ENCODE peak calls at places on chromosomes 1 and 21, in eight cellular contexts. I, W, G, K, U, N, P and X are unnamed samples.
A peak's percentile ranks its signal among the peaks of the same experiment; 100 is the strongest.

GRCh38 chr1:84375965-84376910 is 22.0 kb upstream of the DNASE2B start:
- DNase-seq in N (no peak), I (no peak), U (no peak), W (no peak), K (no peak), G (no peak), P (no peak), X (no peak)

GRCh38 chr1:5907386-5907785 is 84.8 kb downstream of the NPHP4 start:
- DNase-seq in U (no peak), G (no peak), I (no peak), P (no peak), W (peak; percentile 28), N (no peak), K (no peak), X (no peak)

GRCh38 chr1:161727343-161727924 is 6.1 kb downstream of the FCRLB start:
- DNase-seq in K (no peak), I (peak; percentile 11), G (no peak), N (no peak), P (no peak), U (no peak), W (no peak), X (peak; percentile 12)

GRCh38 chr1:203324103-203325003 is 19.0 kb downstream of the BTG2 start:
- DNase-seq in N (no peak), U (no peak), P (peak; percentile 50), G (no peak), W (no peak), I (no peak), K (no peak), X (no peak)

GRCh38 chr1:16161717-16162116 is 5.8 kb upstream of the EPHA2 start:
- DNase-seq in U (no peak), I (no peak), G (no peak), N (no peak), K (no peak), W (no peak), P (no peak), X (no peak)

GRCh38 chr21:35923971-35924370 is 136.4 kb downstream of the SETD4 start:
- DNase-seq in I (no peak), P (no peak), K (no peak), N (no peak), U (no peak), W (no peak), G (no peak), X (no peak)

GRCh38 chr1:3336641-3337621 is 117.5 kb upstream of the ARHGEF16 start:
- DNase-seq in W (no peak), P (no peak), N (no peak), K (no peak), U (no peak), G (no peak), I (no peak), X (no peak)

GRCh38 chr1:203467550-203467921 is 8.1 kb upstream of the PRELP start:
- DNase-seq in U (peak; percentile 88), K (no peak), G (no peak), W (peak; percentile 97), P (no peak), I (peak; percentile 91), N (no peak), X (peak; percentile 56)

GRCh38 chr1:170682809-170683208 is 18.9 kb downstream of the PRRX1 start:
- DNase-seq in N (no peak), I (no peak), K (no peak), U (no peak), W (no peak), G (no peak), P (no peak), X (no peak)

GRCh38 chr1:201531551-201532425 is 7.1 kb upstream of the NAV1 start:
- DNase-seq in G (peak; percentile 14), W (no peak), I (no peak), P (peak; percentile 22), N (no peak), K (no peak), U (no peak), X (peak; percentile 62)

GRCh38 chr1:12209495-12209832 is 20.4 kb upstream of the VPS13D start:
- DNase-seq in N (no peak), K (no peak), U (no peak), W (no peak), I (no peak), P (no peak), G (no peak), X (no peak)

GRCh38 chr1:10784998-10785854 is 11.2 kb downstream of the CASZ1 start:
- DNase-seq in I (no peak), P (no peak), K (no peak), U (peak; percentile 61), G (no peak), N (no peak), W (no peak), X (no peak)

GRCh38 chr1:203202431-203203245 is 16.1 kb upstream of the CHI3L1 start:
- DNase-seq in P (no peak), W (peak; percentile 82), G (no peak), U (no peak), I (peak; percentile 61), N (peak; percentile 27), K (no peak), X (peak; percentile 43)

GRCh38 chr1:27333717-27334279 is 8.0 kb upstream of the SYTL1 start:
- DNase-seq in N (no peak), U (no peak), W (no peak), K (no peak), G (no peak), P (no peak), I (no peak), X (no peak)

GRCh38 chr1:67719329-67720196 is 34.6 kb downstream of the GADD45A start:
- DNase-seq in U (no peak), N (no peak), W (no peak), I (no peak), K (no peak), P (no peak), G (no peak), X (no peak)

GRCh38 chr21:33434770-33435360 is 31.7 kb downstream of the IFNGR2 start:
- DNase-seq in P (no peak), K (peak; percentile 77), U (no peak), G (no peak), W (no peak), N (peak; percentile 59), I (peak; percentile 49), X (no peak)

GRCh38 chr1:159881930-159882839 is 17.8 kb downstream of the CFAP45 start:
- DNase-seq in K (no peak), G (peak; percentile 58), I (peak; percentile 20), U (peak; percentile 96), W (no peak), N (peak; percentile 94), P (no peak), X (peak; percentile 65)

GRCh38 chr1:159849972-159850371 is 12.5 kb downstream of the VSIG8 start:
- DNase-seq in G (no peak), I (no peak), W (no peak), P (no peak), K (no peak), U (no peak), N (no peak), X (no peak)

GRCh38 chr1:64900916-64901315 is 65.4 kb downstream of the JAK1 start:
- DNase-seq in U (no peak), N (no peak), I (no peak), G (no peak), W (no peak), P (no peak), K (no peak), X (no peak)

GRCh38 chr1:244699741-244700140 is 46.8 kb downstream of the DESI2 start:
- DNase-seq in N (no peak), K (no peak), G (no peak), U (no peak), I (no peak), P (no peak), W (no peak), X (no peak)

GRCh38 chr1:60277269-60277668 is 203.7 kb upstream of the C1orf87 start:
- DNase-seq in P (no peak), W (no peak), U (no peak), N (no peak), I (no peak), G (no peak), K (no peak), X (no peak)

GRCh38 chr1:55230654-55231053 is 15.5 kb upstream of the USP24 start:
- DNase-seq in W (no peak), P (no peak), U (no peak), K (no peak), N (no peak), G (no peak), I (no peak), X (peak; percentile 21)
- TF ChIP-seq CTCF in W (no peak), P (no peak), U (no peak), K (no peak), N (no peak), G (no peak), I (no peak), X (no peak)

GRCh38 chr21:36989699-36990507 is 16.6 kb upstream of the RIPPLY3 start:
- DNase-seq in W (peak; percentile 96), I (peak; percentile 80), K (peak; percentile 95), G (peak; percentile 92), U (peak; percentile 97), P (peak; percentile 96), N (peak; percentile 43), X (peak; percentile 94)
- TF ChIP-seq CTCF in W (peak; percentile 73), I (peak; percentile 99), K (peak; percentile 17), G (peak; percentile 90), U (peak; percentile 78), P (peak; percentile 79), N (peak; percentile 37), X (peak; percentile 93)

DNA sequence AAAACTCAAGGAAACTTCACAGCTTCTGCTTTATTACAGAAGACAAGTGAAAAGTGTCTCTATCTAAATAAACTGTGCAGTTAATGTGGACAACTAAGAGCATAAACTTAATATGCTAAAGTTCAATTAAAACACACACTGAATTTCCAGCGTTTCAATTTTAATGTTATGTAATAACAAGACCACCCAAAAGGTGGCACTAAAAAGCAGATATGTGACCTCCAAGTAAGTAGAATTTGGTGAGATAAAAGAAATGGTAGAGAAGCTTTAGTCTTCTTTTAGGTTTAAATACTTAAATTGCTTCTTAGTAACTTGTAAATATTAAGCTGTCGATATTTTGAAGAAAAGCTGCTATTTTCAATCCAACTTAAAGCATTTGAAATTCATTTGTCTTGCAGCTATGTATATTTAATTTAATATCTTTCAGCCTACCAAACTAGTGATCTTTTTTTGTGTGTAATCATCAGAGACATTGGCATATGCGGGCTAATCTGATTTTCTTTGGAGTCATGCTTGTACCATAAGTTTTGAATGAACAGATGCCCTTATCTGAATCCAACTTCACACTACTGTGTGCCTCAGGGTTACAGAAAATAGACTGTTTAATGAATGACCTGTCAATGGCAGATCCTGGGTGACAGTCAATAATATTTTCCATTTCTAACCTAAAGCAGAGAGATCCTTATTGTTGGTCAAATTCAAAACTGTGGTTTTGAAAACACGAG is 36.5 kb upstream of the ADAMTS1 start:
- DNase-seq in W (no peak), N (peak; percentile 7), G (no peak), U (no peak), I (no peak), K (no peak), P (peak; percentile 17), X (no peak)
- TF ChIP-seq CTCF in W (peak; percentile 28), N (no peak), G (peak; percentile 72), U (peak; percentile 32), I (peak; percentile 28), K (no peak), P (peak; percentile 49), X (peak; percentile 47)

GRCh38 chr1:102178483-102178882 is 181.8 kb upstream of the OLFM3 start:
- DNase-seq in I (no peak), U (no peak), P (no peak), W (no peak), K (no peak), G (no peak), N (no peak), X (no peak)

GRCh38 chr1:102172200-102172599 is 175.5 kb upstream of the OLFM3 start:
- DNase-seq in N (no peak), W (no peak), U (no peak), G (no peak), K (no peak), P (no peak), I (no peak), X (no peak)

GRCh38 chr1:102174259-102174863 is 177.6 kb upstream of the OLFM3 start:
- DNase-seq in I (no peak), U (no peak), W (no peak), P (peak; percentile 36), G (peak; percentile 17), N (no peak), K (no peak), X (no peak)
- TF ChIP-seq CTCF in I (no peak), U (peak; percentile 10), W (no peak), P (peak; percentile 58), G (peak; percentile 50), N (peak; percentile 31), K (peak; percentile 91), X (peak; percentile 16)